ENCODE peak calls at places on chromosomes 7 and 10, in ten cellular contexts. K is HFF-Myc; Z is naive thymus-derived CD4-positive, alpha-beta T cell; R is memory B cell; C is cardiac fibroblast; S is fibroblast of pulmonary artery; G is heart left ventricle; T is BE2C; W is nucleus accumbens; H is A172. O is an unnamed sample.

GRCh38 chr7:141333459-141333858 is 217.8 kb upstream of the AGK start:
- DNase-seq in K (no peak), Z (no peak), R (no peak), C (no peak), S (no peak), G (no peak), T (no peak), W (no peak), H (peak; percentile 16), O (no peak)

GRCh38 chr10:69272620-69273019 is 5.7 kb upstream of the HK1 start:
- DNase-seq in K (no peak), Z (no peak), R (no peak), C (peak; percentile 63), S (peak; percentile 33), G (no peak), T (no peak), W (no peak), H (peak; percentile 11), O (no peak)

GRCh38 chr10:70289739-70290138 is 5.9 kb upstream of the NPFFR1 start:
- DNase-seq in K (no peak), Z (no peak), R (no peak), C (no peak), S (no peak), G (no peak), T (no peak), W (no peak), H (no peak), O (no peak)

GRCh38 chr10:23198610-23198939 is 6.5 kb downstream of the PTF1A start:
- DNase-seq in K (no peak), Z (no peak), R (no peak), C (no peak), S (no peak), G (no peak), T (no peak), W (no peak), H (no peak), O (no peak)

GRCh38 chr10:97090035-97090434 is 95.7 kb downstream of the SLIT1 start:
- DNase-seq in K (no peak), Z (no peak), R (no peak), C (no peak), S (no peak), G (no peak), T (no peak), W (no peak), H (no peak), O (no peak)

GRCh38 chr7:30906014-30906413 is 5.6 kb upstream of the AQP1 start:
- DNase-seq in K (no peak), Z (no peak), R (no peak), C (no peak), S (no peak), G (no peak), T (no peak), W (no peak), H (peak; percentile 60), O (no peak)

GRCh38 chr10:122974034-122974433 is 6.2 kb upstream of the PSTK start:
- DNase-seq in K (no peak), Z (no peak), R (no peak), C (no peak), S (no peak), G (no peak), T (peak; percentile 51), W (no peak), H (no peak), O (no peak)

GRCh38 chr10:118950190-118950658 is 79.3 kb upstream of the NANOS1 start:
- DNase-seq in K (no peak), Z (no peak), R (no peak), C (peak; percentile 47), S (peak; percentile 41), G (no peak), T (no peak), W (no peak), H (peak; percentile 56), O (peak; percentile 39)

GRCh38 chr7:98232799-98233198 is 19.2 kb downstream of the TECPR1 start:
- DNase-seq in K (no peak), Z (no peak), R (no peak), C (no peak), S (no peak), G (no peak), T (no peak), W (no peak), H (no peak), O (no peak)

GRCh38 chr10:30432631-30433285 is 1.2 kb upstream of the MAP3K8 start:
- DNase-seq in K (no peak), Z (no peak), R (no peak), C (no peak), S (no peak), G (peak; percentile 48), T (no peak), W (no peak), H (no peak), O (no peak)

GRCh38 chr10:69474688-69475432 is 23.6 kb downstream of the TSPAN15 start:
- DNase-seq in K (peak; percentile 61), Z (no peak), R (no peak), C (peak; percentile 74), S (peak; percentile 67), G (no peak), T (no peak), W (no peak), H (peak; percentile 95), O (peak; percentile 32)

GRCh38 chr7:142720140-142720773 is 29.0 kb upstream of the PRSS1 start:
- DNase-seq in K (no peak), Z (no peak), R (no peak), C (no peak), S (no peak), G (no peak), T (no peak), W (no peak), H (no peak), O (no peak)

GRCh38 chr10:70494536-70494935 is 16.0 kb downstream of the PALD1 start:
- DNase-seq in K (no peak), Z (no peak), R (no peak), C (no peak), S (no peak), G (no peak), T (no peak), W (no peak), H (no peak), O (no peak)

GRCh38 chr7:381211-382117 is 91.5 kb downstream of the FOXL3 start:
- DNase-seq in K (no peak), Z (peak; percentile 53), R (no peak), C (no peak), S (no peak), G (peak; percentile 15), T (no peak), W (no peak), H (peak; percentile 68), O (no peak)

GRCh38 chr10:5434017-5434753 is 21.8 kb downstream of the NET1 start:
- DNase-seq in K (no peak), Z (peak; percentile 54), R (no peak), C (peak; percentile 84), S (peak; percentile 86), G (no peak), T (no peak), W (no peak), H (peak; percentile 55), O (peak; percentile 67)

GRCh38 chr7:150479023-150479716 is 28.7 kb downstream of the GIMAP8 start:
- DNase-seq in K (no peak), Z (peak; percentile 86), R (no peak), C (no peak), S (no peak), G (no peak), T (no peak), W (no peak), H (no peak), O (no peak)

GRCh38 chr7:23616593-23616992 is 19.4 kb downstream of the CCDC126 start:
- DNase-seq in K (no peak), Z (no peak), R (no peak), C (no peak), S (no peak), G (no peak), T (no peak), W (no peak), H (no peak), O (no peak)

GRCh38 chr7:157077986-157078644 is 60.6 kb upstream of the UBE3C start:
- DNase-seq in K (no peak), Z (no peak), R (no peak), C (peak; percentile 3), S (peak; percentile 5), G (no peak), T (no peak), W (no peak), H (no peak), O (no peak)

GRCh38 chr7:55516399-55516798 is 55.9 kb downstream of the VOPP1 start:
- DNase-seq in K (no peak), Z (no peak), R (no peak), C (no peak), S (no peak), G (no peak), T (no peak), W (no peak), H (no peak), O (no peak)

GRCh38 chr10:32413513-32413912 is 32.4 kb upstream of the CCDC7 start:
- DNase-seq in K (peak; percentile 22), Z (no peak), R (no peak), C (peak; percentile 91), S (peak; percentile 52), G (no peak), T (no peak), W (no peak), H (peak; percentile 85), O (peak; percentile 62)

GRCh38 chr10:58513189-58514101 is 773 bp downstream of the BICC1 start:
- DNase-seq in K (peak; percentile 73), Z (no peak), R (no peak), C (peak; percentile 83), S (peak; percentile 89), G (peak; percentile 68), T (peak; percentile 32), W (no peak), H (no peak), O (peak; percentile 78)

GRCh38 chr7:19106308-19107141 is 10.9 kb downstream of the TWIST1 start:
- DNase-seq in K (no peak), Z (no peak), R (no peak), C (peak; percentile 28), S (no peak), G (peak; percentile 15), T (peak; percentile 64), W (no peak), H (no peak), O (no peak)

GRCh38 chr10:114684085-114684821 is 26.2 kb upstream of the ABLIM1 start:
- DNase-seq in K (no peak), Z (no peak), R (no peak), C (no peak), S (peak; percentile 68), G (peak; percentile 48), T (peak; percentile 70), W (peak; percentile 11), H (no peak), O (no peak)

GRCh38 chr7:26880852-26881251 is 16.5 kb upstream of the SKAP2 start:
- DNase-seq in K (no peak), Z (no peak), R (no peak), C (no peak), S (no peak), G (no peak), T (no peak), W (no peak), H (no peak), O (no peak)

GRCh38 chr7:121330053-121330833 is 1.4 kb downstream of the WNT16 start:
- DNase-seq in K (no peak), Z (no peak), R (peak; percentile 18), C (peak; percentile 32), S (no peak), G (no peak), T (no peak), W (no peak), H (no peak), O (no peak)

GRCh38 chr7:133912916-133913697 is 214.0 kb upstream of the LRGUK start:
- DNase-seq in K (peak; percentile 5), Z (no peak), R (no peak), C (peak; percentile 66), S (peak; percentile 10), G (no peak), T (no peak), W (no peak), H (peak; percentile 61), O (peak; percentile 59)

GRCh38 chr7:44615149-44615611 is 8.8 kb downstream of the OGDH start:
- DNase-seq in K (no peak), Z (no peak), R (peak; percentile 23), C (peak; percentile 35), S (no peak), G (peak; percentile 52), T (no peak), W (no peak), H (peak; percentile 64), O (peak; percentile 40)

GRCh38 chr10:86958831-86959736 is 685 bp downstream of the SNCG start:
- DNase-seq in K (no peak), Z (no peak), R (no peak), C (peak; percentile 77), S (peak; percentile 83), G (peak; percentile 79), T (no peak), W (no peak), H (peak; percentile 92), O (peak; percentile 91)